ENCODE peak calls at places on chromosomes 3 and 15, in seven cellular contexts. V, I, Q, Z, B, H and L are unnamed samples.

GRCh38 chr3:180855364-180855763 is 57.1 kb upstream of the FXR1 start:
- DNase-seq in B (peak), H (peak), Q (peak), Z (no peak), V (no peak), I (no peak), L (no peak)

GRCh38 chr3:25592510-25592968 is 72.2 kb downstream of the TOP2B start:
- DNase-seq in B (peak), H (no peak), Z (no peak), Q (peak), V (no peak), I (peak), L (peak)

GRCh38 chr3:194672876-194673275 is 885 bp upstream of the LSG1 start:
- DNase-seq in H (no peak), V (no peak), B (no peak), I (no peak), Z (no peak), Q (no peak), L (no peak)

GRCh38 chr3:27486328-27486727 is 2.1 kb upstream of the SLC4A7 start:
- DNase-seq in B (no peak), Z (no peak), V (no peak), H (no peak), I (no peak), Q (no peak), L (no peak)

GRCh38 chr3:114899186-114899931 is 247.7 kb downstream of the ZBTB20 start:
- DNase-seq in V (no peak), B (peak), Q (no peak), Z (no peak), H (no peak), I (no peak), L (peak)

GRCh38 chr15:28896944-28897343 is 11.2 kb downstream of the APBA2 start:
- DNase-seq in I (no peak), V (no peak), Z (no peak), H (no peak), B (peak), Q (no peak), L (no peak)

GRCh38 chr3:195021674-195022073 is 249.3 kb downstream of the XXYLT1 start:
- DNase-seq in I (no peak), V (no peak), B (no peak), Z (no peak), Q (no peak), H (no peak), L (no peak)

GRCh38 chr15:83287541-83288027 is 3.1 kb upstream of the BNC1 start:
- DNase-seq in B (no peak), H (no peak), V (no peak), I (no peak), Q (no peak), Z (no peak), L (no peak)

GRCh38 chr15:76339302-76340197 is 3.0 kb downstream of the ISL2 start:
- DNase-seq in I (no peak), B (no peak), V (peak), H (peak), Z (no peak), Q (no peak), L (peak)

GRCh38 chr3:189490749-189491148 is 140.4 kb upstream of the TP63 start:
- DNase-seq in B (no peak), Q (no peak), Z (no peak), V (no peak), I (no peak), H (no peak), L (no peak)

GRCh38 chr15:48966595-48967301 is 3.0 kb upstream of the SHC4 start:
- DNase-seq in B (no peak), V (no peak), Q (no peak), Z (peak), I (no peak), H (no peak), L (no peak)

GRCh38 chr3:42764561-42765295 is 8.3 kb downstream of the CCDC13 start:
- DNase-seq in I (no peak), Q (no peak), Z (no peak), V (no peak), H (no peak), B (no peak), L (no peak)

GRCh38 chr3:174620855-174621457 is 238.2 kb upstream of the NAALADL2 start:
- DNase-seq in Z (no peak), V (no peak), Q (no peak), I (no peak), H (no peak), B (no peak), L (no peak)

GRCh38 chr15:46296797-46297196 is 662.0 kb downstream of the SQOR start:
- DNase-seq in H (no peak), B (no peak), Q (no peak), V (no peak), Z (no peak), I (no peak), L (no peak)

GRCh38 chr3:48558446-48559134 is 2.0 kb upstream of the PFKFB4 start:
- DNase-seq in Q (no peak), I (no peak), H (no peak), B (no peak), Z (no peak), V (peak), L (no peak)

GRCh38 chr3:8482960-8483665 is 18.5 kb upstream of the LMCD1 start:
- DNase-seq in H (no peak), V (no peak), Q (no peak), Z (no peak), B (peak), I (no peak), L (peak)

GRCh38 chr15:59532770-59533379 is 78.7 kb upstream of the GCNT3 start:
- DNase-seq in H (no peak), Z (no peak), B (peak), V (peak), Q (peak), I (peak), L (no peak)

GRCh38 chr3:42012935-42013651 is 51.2 kb upstream of the ULK4 start:
- DNase-seq in I (peak), H (peak), B (peak), Z (peak), V (peak), Q (peak), L (peak)

GRCh38 chr15:70023769-70024491 is 73.8 kb downstream of the TLE3 start:
- DNase-seq in B (no peak), Z (no peak), V (no peak), Q (no peak), I (no peak), H (no peak), L (no peak)

GRCh38 chr3:48567500-48567899 is 3.9 kb upstream of the UCN2 start:
- DNase-seq in I (no peak), H (no peak), B (no peak), V (no peak), Z (no peak), Q (no peak), L (no peak)

GRCh38 chr3:152176998-152177397 is 91.7 kb upstream of the MBNL1 start:
- DNase-seq in Z (no peak), V (no peak), I (peak), B (no peak), Q (no peak), H (no peak), L (no peak)

GRCh38 chr3:117651271-117651670 is 941.7 kb downstream of the TUSC7 start:
- DNase-seq in V (no peak), B (no peak), H (no peak), Z (no peak), Q (no peak), I (no peak), L (no peak)

GRCh38 chr3:133966954-133967353 is 62.8 kb downstream of the SLCO2A1 start:
- DNase-seq in Z (no peak), B (no peak), V (no peak), H (no peak), Q (no peak), I (no peak), L (no peak)

GRCh38 chr3:33834117-33834495 is 35.7 kb downstream of the PDCD6IP start:
- DNase-seq in V (no peak), Z (no peak), B (no peak), I (no peak), H (no peak), Q (no peak), L (no peak)

GRCh38 chr15:65385868-65386253 is 8.1 kb upstream of the IGDCC3 start:
- DNase-seq in Z (no peak), V (no peak), I (no peak), B (no peak), H (no peak), Q (no peak), L (no peak)

GRCh38 chr15:50071551-50072258 is 47.3 kb downstream of the ATP8B4 start:
- DNase-seq in Q (no peak), B (no peak), V (no peak), Z (no peak), I (no peak), H (no peak), L (no peak)

GRCh38 chr3:51619983-51620382 is 51.1 kb upstream of the TEX264 start:
- DNase-seq in Q (no peak), B (no peak), I (no peak), Z (no peak), V (no peak), H (no peak), L (no peak)

GRCh38 chr3:8776406-8776805 is 7.0 kb upstream of the OXTR start:
- DNase-seq in Q (no peak), H (peak), B (peak), I (no peak), Z (no peak), V (no peak), L (no peak)

GRCh38 chr3:42488687-42489086 is 13.8 kb upstream of the VIPR1 start:
- DNase-seq in Q (no peak), I (no peak), Z (no peak), V (no peak), H (no peak), B (no peak), L (no peak)

GRCh38 chr15:74420193-74420905 is 13.4 kb downstream of the SEMA7A start:
- DNase-seq in B (peak), Q (no peak), Z (no peak), H (no peak), I (no peak), V (no peak), L (no peak)

GRCh38 chr15:88399021-88399685 is 68.0 kb downstream of the MRPL46 start:
- DNase-seq in Z (no peak), Q (no peak), H (no peak), B (no peak), I (no peak), V (no peak), L (no peak)

GRCh38 chr3:147191795-147192385 is 214.5 kb downstream of the ZIC4 start:
- DNase-seq in H (peak), V (peak), Q (peak), B (peak), I (peak), Z (peak), L (peak)

GRCh38 chr3:188169826-188170455 is 16.0 kb downstream of the LPP start:
- DNase-seq in Q (no peak), H (no peak), B (no peak), V (no peak), I (no peak), Z (no peak), L (no peak)

DNA sequence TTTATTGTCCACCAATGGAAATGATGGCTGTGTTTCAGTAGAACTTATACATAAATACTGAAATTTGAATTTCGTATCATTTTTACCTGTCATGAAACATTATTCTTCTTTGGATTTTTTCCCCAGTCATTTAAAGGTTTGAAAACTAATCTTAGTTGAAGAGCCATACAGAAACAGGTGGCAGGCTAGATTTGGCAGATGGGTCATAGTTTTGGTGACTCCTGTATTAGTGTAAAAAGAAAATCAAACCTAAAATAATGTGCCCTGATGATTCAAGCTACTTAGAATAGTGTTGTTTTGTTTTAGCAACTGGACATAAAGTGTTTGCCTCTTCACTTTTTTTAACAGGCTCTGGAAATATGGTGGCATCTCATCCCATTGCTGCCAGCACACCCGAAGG is 68.9 kb downstream of the SIDT1 start:
- DNase-seq in Q (no peak), V (no peak), H (no peak), Z (no peak), B (no peak), I (no peak), L (no peak)
- TF ChIP-seq JUND in Q (no peak), V (no peak), H (no peak), Z (no peak), B (no peak), I (no peak), L (no peak)

GRCh38 chr3:72128906-72129305 is 344.0 kb upstream of the PROK2 start:
- DNase-seq in I (no peak), V (no peak), B (no peak), Q (no peak), Z (no peak), H (no peak), L (no peak)
- TF ChIP-seq JUND in I (no peak), V (no peak), B (no peak), Q (no peak), Z (no peak), H (no peak), L (no peak)

DNA sequence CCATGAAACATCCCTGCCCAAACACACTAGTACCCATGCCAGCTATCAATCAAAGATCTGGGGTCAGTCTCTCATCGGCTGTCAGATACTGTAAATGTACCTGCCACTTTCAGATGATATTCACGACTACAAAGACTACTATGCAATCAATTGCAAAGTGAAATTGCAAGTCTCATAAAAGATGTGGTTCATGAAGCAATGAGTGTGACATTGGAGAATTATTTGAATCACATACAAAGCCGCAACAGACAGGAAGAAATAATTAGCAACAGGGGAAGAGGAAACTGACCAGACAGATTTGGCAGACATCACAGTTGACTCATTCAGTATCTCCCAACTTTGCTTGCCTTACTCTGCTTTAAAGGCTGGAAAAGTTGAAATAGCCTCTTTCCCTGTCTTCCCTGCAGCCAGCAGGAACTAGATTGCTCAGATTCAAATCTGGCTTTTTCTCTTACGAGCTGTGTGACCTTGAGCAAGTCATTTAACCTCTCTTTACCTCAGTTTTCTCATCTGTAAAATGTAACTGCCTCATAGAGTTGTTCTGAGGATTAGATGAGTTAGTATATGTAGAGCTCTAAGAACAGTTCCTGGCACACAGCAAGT is 95.7 kb upstream of the C3orf80 start:
- DNase-seq in Z (peak), I (no peak), V (no peak), H (no peak), Q (no peak), B (no peak), L (no peak)
- TF ChIP-seq JUND in Z (no peak), I (no peak), V (peak), H (no peak), Q (no peak), B (no peak), L (no peak)

GRCh38 chr3:197216169-197216860 is 82.1 kb downstream of the DLG1 start:
- DNase-seq in Q (no peak), B (no peak), V (no peak), H (no peak), Z (no peak), I (no peak), L (no peak)
- TF ChIP-seq JUND in Q (peak), B (no peak), V (peak), H (no peak), Z (no peak), I (peak), L (no peak)

DNA sequence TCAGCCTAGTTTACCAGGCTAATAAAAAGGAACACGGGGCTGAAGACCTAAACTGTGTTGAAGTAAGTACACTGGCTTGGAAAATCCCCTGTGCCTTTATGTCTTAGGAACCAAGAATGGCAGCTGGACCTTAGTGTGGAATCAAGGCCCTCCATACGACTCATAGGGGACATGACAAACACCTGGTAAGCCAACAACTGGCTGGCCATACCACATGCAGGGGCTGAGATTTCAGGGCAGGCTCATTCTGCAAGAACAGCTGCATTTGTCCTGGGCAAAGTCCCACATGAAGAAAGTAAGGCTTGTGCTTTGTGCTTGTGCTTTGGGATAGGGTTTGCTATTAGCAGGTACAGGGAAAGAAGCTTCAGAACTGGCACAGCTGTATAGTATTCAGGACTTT is 18.0 kb downstream of the ETV5 start:
- DNase-seq in V (no peak), B (no peak), Z (no peak), H (no peak), Q (no peak), I (no peak), L (no peak)
- TF ChIP-seq JUND in V (no peak), B (no peak), Z (no peak), H (no peak), Q (no peak), I (no peak), L (no peak)